ENCODE peak calls at places on chromosomes 7 and 10, in six cellular contexts. H is heart right ventricle; X is CD4-positive, alpha-beta memory T cell; U is CD4-positive, CD25-positive, alpha-beta regulatory T cell; B is CD8-positive, alpha-beta T cell; A is left lung. T is an unnamed sample. For H3K4me1, the result is how much of the 10 kb centered on the place peaks cover.

GRCh38 chr10:85580585-85580984 is 786.0 kb downstream of the GRID1 start:
- DNase-seq in U (no peak), H (no peak), B (no peak), A (no peak), X (no peak), T (no peak)

GRCh38 chr10:34861293-34862004 is 46.4 kb upstream of the PARD3 start:
- DNase-seq in H (no peak), X (no peak), U (no peak), B (no peak), A (peak), T (peak)

GRCh38 chr10:16519908-16520861 is 1.5 kb downstream of the C1QL3 start:
- DNase-seq in A (no peak), H (no peak), X (no peak), U (peak), B (no peak), T (no peak)

GRCh38 chr7:95718556-95719410 is 53.6 kb upstream of the DYNC1I1 start:
- DNase-seq in B (no peak), U (no peak), X (no peak), H (no peak), A (no peak), T (no peak)

GRCh38 chr10:86851329-86852207 is 95.1 kb downstream of the BMPR1A start:
- DNase-seq in A (no peak), H (no peak), U (no peak), X (no peak), B (no peak), T (peak)

GRCh38 chr10:80541144-80541750 is 3.5 kb downstream of the SH2D4B start:
- DNase-seq in U (no peak), H (peak), B (no peak), X (no peak), A (no peak), T (no peak)

GRCh38 chr10:30510184-30510931 is 76.4 kb downstream of the MAP3K8 start:
- DNase-seq in H (no peak), B (no peak), A (peak), U (peak), X (no peak), T (peak)

GRCh38 chr7:32062150-32062549 is 8.1 kb downstream of the PDE1C start:
- DNase-seq in X (no peak), H (peak), A (no peak), U (no peak), B (no peak), T (peak)

GRCh38 chr7:73715648-73716317 is 3.7 kb downstream of the STX1A start:
- DNase-seq in H (no peak), U (peak), X (no peak), A (no peak), B (no peak), T (no peak)

GRCh38 chr10:124053971-124054370 is 39.4 kb downstream of the CHST15 start:
- DNase-seq in H (no peak), B (no peak), U (no peak), A (no peak), X (no peak), T (no peak)

GRCh38 chr10:43208147-43209063 is 58.5 kb downstream of the RASGEF1A start:
- DNase-seq in B (peak), H (peak), A (peak), U (no peak), X (no peak), T (peak)

GRCh38 chr7:87047-87446 is 105.3 kb upstream of the FAM20C start:
- DNase-seq in H (no peak), X (no peak), A (no peak), U (no peak), B (no peak), T (peak)

GRCh38 chr10:64023926-64024465 is 502.8 kb downstream of the REEP3 start:
- DNase-seq in X (no peak), A (no peak), U (no peak), B (no peak), H (no peak), T (no peak)

DNA sequence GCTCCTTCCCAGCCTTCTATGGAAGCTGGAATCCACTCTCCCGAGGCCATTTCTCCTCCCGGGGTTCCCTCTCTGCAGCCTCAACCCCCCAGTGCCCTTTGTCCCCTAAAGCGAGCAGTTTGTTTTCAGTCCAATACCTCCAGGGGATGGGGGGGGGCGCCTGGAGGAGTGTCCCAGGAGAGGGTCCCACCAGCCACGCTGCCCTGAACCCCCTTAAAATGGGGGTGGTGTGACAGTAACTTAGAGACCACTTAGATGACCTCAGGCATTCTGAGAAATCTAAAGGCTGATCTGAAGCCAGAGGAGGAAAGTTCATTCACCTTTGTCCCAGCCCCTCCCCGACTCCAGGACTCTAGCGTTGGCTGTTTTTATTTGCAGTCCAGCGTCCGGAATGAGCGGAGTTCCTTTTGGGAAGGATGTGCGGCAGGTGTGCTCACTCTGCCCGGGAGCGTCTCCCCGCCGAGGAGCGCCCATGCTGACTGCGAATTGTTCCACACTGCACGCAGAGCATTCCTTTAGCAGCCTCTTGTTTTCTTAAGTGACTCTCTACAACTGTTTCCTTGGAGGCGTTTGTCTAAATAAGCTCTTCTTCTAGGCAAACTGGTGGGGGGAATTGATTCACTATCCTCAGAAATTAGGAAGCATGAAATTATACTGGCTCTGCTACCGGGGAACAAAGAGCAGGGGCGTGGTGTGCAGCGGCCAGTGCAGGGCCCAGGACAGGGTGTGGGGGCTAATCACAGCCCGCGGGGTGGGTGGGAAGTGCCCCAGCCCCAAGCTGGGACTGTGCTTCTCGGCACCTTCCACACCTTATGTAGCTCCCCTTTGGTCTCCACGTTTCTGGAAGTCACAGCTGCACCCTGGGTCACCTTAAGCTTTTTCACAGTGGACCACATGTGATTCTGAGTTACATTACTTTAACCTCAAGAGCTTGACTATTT is 46.3 kb downstream of the SYPL1 start:
- DNase-seq in A (no peak), X (no peak), H (no peak), U (no peak), B (peak), T (no peak)
- H3K4me1 ChIP-seq in A (under half), X (under half), H (under half), U (under half), B (under half), T (under half)

GRCh38 chr10:71978988-71979691 is 14.9 kb downstream of the CHST3 start:
- DNase-seq in H (no peak), X (no peak), U (no peak), A (no peak), B (no peak), T (peak)
- H3K4me1 ChIP-seq in H (half or more), X (under half), U (under half), A (half or more), B (under half), T (half or more)

DNA sequence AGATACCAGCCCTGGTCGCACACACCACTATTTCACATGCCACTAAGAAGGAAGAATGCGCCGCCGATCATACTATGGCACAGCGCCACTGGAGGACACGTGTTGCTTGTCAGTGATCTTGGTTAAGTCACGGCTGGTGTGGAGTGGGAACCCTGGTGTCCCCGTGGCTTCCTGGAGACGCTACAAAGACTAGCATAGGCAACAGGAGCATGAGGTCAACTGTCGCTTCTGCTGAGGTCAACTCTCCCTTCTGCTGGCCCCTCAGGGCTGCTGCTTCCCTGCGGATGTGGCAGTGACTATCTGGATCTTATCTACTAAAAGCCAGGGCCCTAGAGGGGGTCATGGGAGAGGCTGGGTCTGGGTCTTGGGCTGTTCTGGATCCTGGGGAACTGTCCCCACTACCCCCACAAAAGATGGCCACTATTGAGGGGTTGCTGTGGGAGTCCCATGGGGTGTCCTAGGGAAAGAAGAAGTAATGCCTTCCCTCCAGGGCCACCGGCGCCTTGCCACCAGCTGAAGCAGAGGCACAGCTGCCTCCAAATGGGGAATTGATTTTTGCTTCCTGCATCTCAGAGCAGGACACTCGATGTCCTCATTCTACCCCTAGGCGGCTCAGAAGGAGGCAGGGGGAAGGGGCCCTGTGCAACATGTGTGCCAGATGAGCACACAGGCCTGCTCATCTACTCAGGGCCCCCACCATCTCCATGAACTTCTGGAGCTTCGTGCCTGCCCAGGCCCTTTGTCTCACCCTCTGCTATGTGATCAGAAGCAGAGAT is 76.6 kb upstream of the PPIF start:
- DNase-seq in H (no peak), X (no peak), U (no peak), B (no peak), A (peak), T (peak)
- H3K4me1 ChIP-seq in H (half or more), X (under half), U (under half), B (under half), A (half or more), T (under half)

GRCh38 chr10:53463539-53463938 is 691.0 kb upstream of the MBL2 start:
- DNase-seq in B (no peak), X (no peak), H (no peak), U (no peak), A (no peak), T (no peak)

GRCh38 chr10:53469383-53469782 is 696.8 kb upstream of the MBL2 start:
- DNase-seq in H (no peak), U (no peak), B (no peak), X (no peak), A (no peak), T (no peak)
- H3K4me1 ChIP-seq in H (under half), U (under half), B (under half), X (under half), A (under half), T (under half)

DNA sequence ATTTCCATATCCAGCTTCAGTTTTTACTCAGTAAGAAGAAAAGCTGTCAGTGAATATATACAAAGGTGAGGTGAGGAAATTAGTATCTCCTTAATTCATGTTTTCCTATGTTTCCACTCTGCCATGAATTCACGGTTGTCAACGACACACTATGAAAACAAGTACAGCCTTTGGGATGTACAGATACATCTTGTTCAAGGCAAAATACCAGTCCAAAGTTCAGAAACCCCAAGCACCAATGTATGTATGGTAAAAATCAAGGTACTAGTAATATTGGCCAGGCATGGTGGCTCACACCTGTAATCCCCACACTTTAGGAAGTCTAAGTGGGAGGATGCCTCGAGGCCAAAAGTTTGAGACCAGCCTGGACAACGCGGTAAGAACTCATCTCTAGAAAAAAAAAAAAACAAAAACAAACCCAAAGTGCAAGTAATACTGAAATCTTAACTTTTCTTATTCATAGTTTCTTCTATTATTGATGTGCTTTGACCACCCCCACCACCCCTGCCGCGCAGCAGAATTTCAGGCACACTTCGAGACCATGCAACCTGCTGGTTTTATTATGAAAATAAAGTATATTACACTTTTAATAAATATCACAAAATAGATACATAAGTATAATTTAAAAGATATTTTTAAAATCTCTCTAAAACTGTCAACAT is 3.5 kb downstream of the ESYT2 start:
- DNase-seq in A (no peak), X (no peak), H (no peak), B (no peak), U (no peak), T (no peak)
- H3K4me1 ChIP-seq in A (half or more), X (half or more), H (under half), B (half or more), U (half or more), T (under half)

GRCh38 chr10:95480102-95480900 is 80.9 kb downstream of the SORBS1 start:
- DNase-seq in A (no peak), H (no peak), X (no peak), U (no peak), B (no peak), T (peak)
- H3K4me1 ChIP-seq in A (under half), H (half or more), X (under half), U (under half), B (under half), T (under half)

GRCh38 chr7:131625817-131626372 is 69.5 kb upstream of the PODXL start:
- DNase-seq in H (peak), A (no peak), B (no peak), X (no peak), U (no peak), T (peak)
- H3K4me1 ChIP-seq in H (half or more), A (under half), B (under half), X (under half), U (under half), T (under half)

GRCh38 chr10:79158402-79159097 is 89.8 kb downstream of the ZMIZ1 start:
- DNase-seq in U (no peak), B (no peak), X (no peak), H (no peak), A (no peak), T (no peak)
- H3K4me1 ChIP-seq in U (under half), B (under half), X (under half), H (half or more), A (half or more), T (half or more)

GRCh38 chr10:132407846-132408278 is 10.9 kb downstream of the PWWP2B start:
- DNase-seq in B (no peak), A (peak), X (no peak), H (peak), U (no peak), T (no peak)
- H3K4me1 ChIP-seq in B (under half), A (half or more), X (under half), H (under half), U (under half), T (under half)

DNA sequence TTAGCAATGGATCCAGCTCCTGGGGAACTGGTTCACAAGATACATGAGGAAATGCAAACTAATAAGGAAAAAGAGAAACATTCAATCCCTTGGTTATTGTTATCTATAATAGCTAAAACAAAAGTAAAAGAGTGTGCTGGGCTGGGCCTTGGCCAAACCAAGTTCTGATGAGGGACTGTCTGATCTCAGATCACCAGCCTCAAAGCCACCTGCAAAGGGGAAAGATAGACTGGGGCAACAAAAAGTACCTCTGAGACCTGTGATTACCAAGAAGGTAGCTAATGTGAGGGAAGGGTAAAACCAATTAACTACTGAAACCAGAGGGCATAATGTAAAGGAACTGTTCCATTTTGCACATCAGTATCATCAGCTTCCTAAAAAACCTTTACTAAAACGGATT is 51.2 kb downstream of the HTR7 start:
- DNase-seq in X (no peak), U (no peak), B (no peak), H (no peak), A (no peak), T (no peak)
- H3K4me1 ChIP-seq in X (under half), U (under half), B (under half), H (under half), A (under half), T (under half)

T was measured in right cardiac atrium.